ENCODE peak calls at places on chromosomes 4 and X, in eight cellular contexts. E is GM20000, A is cerebellum, B is left ventricle myocardium inferior, R is GF-D8, F is right cardiac atrium, M is AG09309, D is IMR-90. I is an unnamed sample.

GRCh38 chrX:130994671-130995070 is 63.5 kb upstream of the ARHGAP36 start:
- DNase-seq in D (peak), F (no peak), A (no peak), R (no peak), B (no peak), E (peak), M (no peak), I (no peak)

GRCh38 chr4:13524504-13525243 is 19.6 kb downstream of the NKX3-2 start:
- DNase-seq in D (peak), E (peak), F (no peak), R (no peak), M (no peak), A (no peak), B (no peak), I (no peak)

GRCh38 chr4:64940698-64941097 is 531.4 kb upstream of the TECRL start:
- DNase-seq in B (no peak), A (no peak), M (no peak), R (no peak), F (no peak), E (no peak), D (no peak), I (no peak)

GRCh38 chrX:103498786-103499185 is 20.5 kb downstream of the RAB40A start:
- DNase-seq in B (no peak), A (no peak), R (no peak), E (no peak), M (no peak), D (no peak), F (no peak), I (no peak)

GRCh38 chr4:35300996-35301774 is 943.1 kb downstream of the ARAP2 start:
- DNase-seq in M (no peak), D (no peak), E (no peak), R (no peak), A (no peak), F (no peak), B (no peak), I (no peak)

GRCh38 chrX:41522681-41523080 is 75.5 kb downstream of the NYX start:
- DNase-seq in D (no peak), M (no peak), A (no peak), E (no peak), F (no peak), B (no peak), R (no peak), I (no peak)

GRCh38 chr4:17721496-17722360 is 59.7 kb downstream of the FAM184B start:
- DNase-seq in E (no peak), R (no peak), F (no peak), A (peak), M (peak), D (peak), B (no peak), I (no peak)

GRCh38 chrX:46710425-46710824 is 48.5 kb downstream of the SLC9A7 start:
- DNase-seq in R (no peak), M (no peak), A (no peak), D (peak), E (no peak), F (no peak), B (no peak), I (no peak)

GRCh38 chr4:54233697-54234496 is 4.8 kb downstream of the PDGFRA start:
- DNase-seq in R (peak), E (peak), A (peak), B (peak), M (no peak), F (peak), D (peak), I (peak)

GRCh38 chr4:139011220-139011950 is 4.2 kb upstream of the NOCT start:
- DNase-seq in A (no peak), D (no peak), R (no peak), B (no peak), M (no peak), F (no peak), E (no peak), I (no peak)

GRCh38 chrX:57595381-57595811 is 3.6 kb downstream of the ZXDB start:
- DNase-seq in E (no peak), M (peak), D (peak), B (no peak), R (no peak), F (no peak), A (no peak), I (peak)

GRCh38 chrX:42754129-42754528 is 23.8 kb downstream of the PPP1R2C start:
- DNase-seq in D (no peak), E (no peak), A (no peak), F (no peak), R (no peak), B (no peak), M (no peak), I (no peak)

GRCh38 chrX:6813836-6814370 is 279.0 kb upstream of the VCX3A start:
- DNase-seq in B (no peak), D (no peak), A (no peak), M (no peak), E (no peak), R (no peak), F (no peak), I (no peak)